ENCODE peak calls at places on chromosomes 13 and 19, in eight cellular contexts. O is tibial nerve, T is ascending aorta, D is uterus, B is left ventricle myocardium inferior, W is upper lobe of left lung, U is lower lobe of right lung, Q is HCT116. N is an unnamed sample.

GRCh38 chr13:31234729-31235128 is 35.0 kb downstream of the B3GLCT start:
- DNase-seq in O (no peak), T (no peak), D (no peak), B (no peak), W (no peak), U (no peak), Q (no peak), N (no peak)

GRCh38 chr19:7862413-7862951 is 11.7 kb downstream of the PRR36 start:
- DNase-seq in O (no peak), T (no peak), D (no peak), B (peak; percentile 35), W (peak; percentile 94), U (peak; percentile 80), Q (peak; percentile 54), N (no peak)

GRCh38 chr13:73715114-73715909 is 418.9 kb downstream of the KLF12 start:
- DNase-seq in O (no peak), T (no peak), D (no peak), B (no peak), W (no peak), U (peak; percentile 66), Q (no peak), N (no peak)

GRCh38 chr13:24274452-24274971 is 34.9 kb upstream of the C1QTNF9 start:
- DNase-seq in O (no peak), T (no peak), D (no peak), B (peak; percentile 62), W (no peak), U (no peak), Q (no peak), N (no peak)

GRCh38 chr13:44726777-44727176 is 150.6 kb upstream of the TSC22D1 start:
- DNase-seq in O (no peak), T (no peak), D (no peak), B (no peak), W (no peak), U (no peak), Q (no peak), N (no peak)

GRCh38 chr13:77733674-77734073 is 36.2 kb downstream of the SLAIN1 start:
- DNase-seq in O (no peak), T (no peak), D (no peak), B (no peak), W (no peak), U (no peak), Q (no peak), N (no peak)

GRCh38 chr13:99650410-99650809 is 149.1 kb downstream of the TM9SF2 start:
- DNase-seq in O (no peak), T (no peak), D (no peak), B (no peak), W (no peak), U (no peak), Q (no peak), N (no peak)

GRCh38 chr13:101706651-101707050 is 254.2 kb downstream of the ITGBL1 start:
- DNase-seq in O (no peak), T (no peak), D (no peak), B (no peak), W (no peak), U (no peak), Q (no peak), N (no peak)

GRCh38 chr13:108332791-108333190 is 63.3 kb downstream of the TNFSF13B start:
- DNase-seq in O (no peak), T (no peak), D (no peak), B (no peak), W (no peak), U (no peak), Q (no peak), N (no peak)

GRCh38 chr13:105441406-105441805 is 1094.1 kb downstream of the EFNB2 start:
- DNase-seq in O (no peak), T (no peak), D (no peak), B (no peak), W (no peak), U (no peak), Q (no peak), N (no peak)

GRCh38 chr19:56993851-56994250 is 125.9 kb upstream of the USP29 start:
- DNase-seq in O (no peak), T (no peak), D (no peak), B (no peak), W (no peak), U (no peak), Q (no peak), N (no peak)

GRCh38 chr13:48962281-48962680 is 13.4 kb upstream of the FNDC3A start:
- DNase-seq in O (no peak), T (no peak), D (no peak), B (no peak), W (no peak), U (no peak), Q (no peak), N (no peak)

GRCh38 chr13:110126391-110126961 is 180.5 kb downstream of the COL4A1 start:
- DNase-seq in O (no peak), T (no peak), D (peak; percentile 58), B (peak; percentile 76), W (peak; percentile 77), U (no peak), Q (no peak), N (peak; percentile 77)
- H3K27ac ChIP-seq in O (peak overlapping the region; percentile 76), T (peak overlapping the region; percentile 83), D (peak overlapping the region; percentile 82), B (peak overlapping the region; percentile 93), W (peak overlapping the region; percentile 79), U (peak overlapping the region; percentile 66), Q (no peak overlapping the region), N (peak overlapping the region; percentile 87)

GRCh38 chr19:51737924-51738323 is 13.8 kb downstream of the FPR1 start:
- DNase-seq in O (no peak), T (no peak), D (no peak), B (no peak), W (no peak), U (no peak), Q (no peak), N (no peak)

GRCh38 chr19:51733742-51734522 is 10.1 kb upstream of the HAS1 start:
- DNase-seq in O (no peak), T (no peak), D (no peak), B (no peak), W (no peak), U (no peak), Q (no peak), N (no peak)

GRCh38 chr19:51739466-51740213 is 12.0 kb downstream of the FPR1 start:
- DNase-seq in O (no peak), T (no peak), D (no peak), B (no peak), W (no peak), U (no peak), Q (no peak), N (no peak)

GRCh38 chr19:51740356-51740755 is 11.3 kb downstream of the FPR1 start:
- DNase-seq in O (no peak), T (no peak), D (no peak), B (no peak), W (no peak), U (no peak), Q (no peak), N (no peak)

GRCh38 chr19:51735759-51736449 is 12.1 kb upstream of the HAS1 start:
- DNase-seq in O (peak; percentile 60), T (peak; percentile 45), D (no peak), B (peak; percentile 31), W (no peak), U (peak; percentile 87), Q (no peak), N (peak; percentile 16)
- H3K4me1 ChIP-seq in O (no peaks in the 10 kb centered on the region), T (no peaks in the 10 kb centered on the region), D (no peaks in the 10 kb centered on the region), B (no peaks in the 10 kb centered on the region), W (no peaks in the 10 kb centered on the region), U (peaks cover 5% of the 10 kb centered on the region), Q (no peaks in the 10 kb centered on the region), N (no peaks in the 10 kb centered on the region)

GRCh38 chr19:54469496-54469934 is 3.6 kb downstream of the CDC42EP5 start:
- DNase-seq in O (no peak), T (no peak), D (no peak), B (peak; percentile 67), W (no peak), U (peak; percentile 63), Q (no peak), N (no peak)

GRCh38 chr19:54473071-54473941 is at the start of gene CDC42EP5:
- DNase-seq in O (peak; percentile 73), T (no peak), D (peak; percentile 84), B (peak; percentile 82), W (peak; percentile 90), U (peak; percentile 59), Q (no peak), N (no peak)

GRCh38 chr19:54473983-54474382 is 887 bp upstream of the CDC42EP5 start:
- DNase-seq in O (no peak), T (no peak), D (no peak), B (no peak), W (no peak), U (no peak), Q (no peak), N (no peak)

GRCh38 chr19:54470276-54470887 is 2.7 kb downstream of the CDC42EP5 start:
- DNase-seq in O (no peak), T (no peak), D (no peak), B (no peak), W (no peak), U (no peak), Q (no peak), N (no peak)

DNA sequence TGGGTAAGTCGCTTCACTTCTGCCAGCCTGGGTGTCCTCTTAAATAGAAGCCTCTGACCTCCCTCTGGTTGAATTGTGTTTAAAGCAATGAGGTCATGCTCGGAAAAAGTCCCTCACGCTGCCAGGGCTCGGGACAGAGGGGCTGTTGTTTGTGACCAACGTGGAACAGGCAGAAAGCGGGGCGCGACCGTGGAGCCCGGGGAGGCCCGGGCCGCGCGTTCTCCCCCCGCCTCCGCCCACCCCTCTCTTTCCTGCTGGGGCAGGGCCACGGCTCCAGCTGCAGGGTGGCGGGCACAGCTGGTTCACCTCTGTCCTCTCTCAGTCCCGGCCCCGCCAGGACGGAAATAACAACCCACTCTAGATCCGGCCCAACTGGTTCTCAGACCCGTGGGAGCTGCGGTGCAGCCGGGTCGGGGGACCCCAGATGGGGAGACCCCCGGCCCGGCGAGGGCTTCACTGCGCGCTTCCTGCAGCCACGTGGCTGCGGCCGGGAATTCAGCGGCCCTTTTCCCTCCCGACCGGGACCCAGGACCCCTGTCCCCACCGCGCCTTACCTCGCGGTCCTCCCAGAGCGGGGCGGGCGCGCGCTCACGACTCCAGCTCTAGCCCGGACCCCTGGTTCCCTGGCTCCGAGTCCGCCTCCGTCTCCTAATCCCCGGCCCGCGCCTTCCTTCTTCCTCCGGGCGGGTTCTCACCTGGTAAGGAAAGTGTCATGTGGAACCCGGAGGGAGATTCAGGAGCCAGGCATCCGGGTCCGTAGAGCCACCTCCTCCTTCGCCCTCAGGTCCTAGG is 1.9 kb downstream of the CDC42EP5 start:
- DNase-seq in O (peak; percentile 37), T (no peak), D (no peak), B (peak; percentile 52), W (peak; percentile 85), U (peak; percentile 50), Q (no peak), N (no peak)
- H3K27me3 ChIP-seq in O (no peaks in the 10 kb centered on the region), T (no peaks in the 10 kb centered on the region), D (peaks cover 4% of the 10 kb centered on the region), B (peaks cover 41% of the 10 kb centered on the region), W (peaks cover 4% of the 10 kb centered on the region), U (peaks cover 33% of the 10 kb centered on the region), Q (no peaks in the 10 kb centered on the region), N (peaks cover 14% of the 10 kb centered on the region)

DNA sequence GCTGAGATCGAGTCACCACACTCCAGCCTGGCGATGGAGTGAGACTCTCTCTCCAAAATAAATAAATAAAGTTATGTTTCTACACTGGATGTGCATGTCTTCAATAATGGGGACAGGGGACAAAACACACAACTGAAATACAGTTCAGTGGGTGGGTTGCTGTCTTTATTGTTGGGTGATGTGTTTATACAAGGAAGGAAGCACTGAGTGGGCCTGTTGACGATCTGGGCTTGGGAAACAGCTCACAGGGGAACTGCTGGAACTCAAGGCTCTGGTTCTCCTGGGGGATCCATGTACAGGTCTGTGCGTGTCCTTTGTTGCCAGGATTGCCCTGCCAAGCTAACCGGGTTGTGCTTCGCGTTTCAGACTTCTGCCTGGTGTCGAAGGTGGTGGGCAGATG is 18.9 kb downstream of the SPINT2 start:
- DNase-seq in O (no peak), T (no peak), D (no peak), B (no peak), W (no peak), U (no peak), Q (no peak), N (no peak)
- H3K27ac ChIP-seq in O (no peak overlapping the region), T (peak overlapping the region; percentile 85), D (no peak overlapping the region), B (no peak overlapping the region), W (peak overlapping the region; percentile 42), U (no peak overlapping the region), Q (no peak overlapping the region), N (no peak overlapping the region)

GRCh38 chr19:2239173-2239572 is 2.5 kb downstream of the SF3A2 start:
- DNase-seq in O (no peak), T (no peak), D (no peak), B (no peak), W (no peak), U (no peak), Q (no peak), N (no peak)
- H3K4me1 ChIP-seq in O (no peaks in the 10 kb centered on the region), T (peaks cover 19% of the 10 kb centered on the region), D (peaks cover 46% of the 10 kb centered on the region), B (peaks cover 88% of the 10 kb centered on the region), W (peaks cover 69% of the 10 kb centered on the region), U (peaks cover 76% of the 10 kb centered on the region), Q (peaks cover 17% of the 10 kb centered on the region), N (peaks cover 74% of the 10 kb centered on the region)

N was measured in gastrocnemius medialis.